ENCODE peak calls at places on chromosomes 3 and 15, in four cellular contexts. U, J, N and L are unnamed samples.

GRCh38 chr15:60781211-60781713 is 302.3 kb upstream of the ICE2 start:
- DNase-seq in U (no peak), J (no peak), N (no peak), L (no peak)

GRCh38 chr15:41557673-41558399 is 1.2 kb upstream of the TYRO3 start:
- DNase-seq in U (peak), J (peak), N (peak), L (peak)

GRCh38 chr15:89912674-89913396 is at the start of gene ARPIN:
- DNase-seq in U (peak), J (peak), N (no peak), L (no peak)

GRCh38 chr3:127961963-127962362 is 46.9 kb downstream of the KBTBD12 start:
- DNase-seq in U (no peak), J (peak), N (peak), L (no peak)

GRCh38 chr3:9280477-9281219 is 31.2 kb upstream of the SRGAP3 start:
- DNase-seq in U (peak), J (no peak), N (peak), L (no peak)

GRCh38 chr3:134471521-134472193 is 14.1 kb downstream of the ANAPC13 start:
- DNase-seq in U (no peak), J (no peak), N (no peak), L (no peak)

GRCh38 chr3:61688307-61688695 is 126.9 kb downstream of the PTPRG start:
- DNase-seq in U (no peak), J (no peak), N (no peak), L (no peak)

GRCh38 chr3:101184111-101184510 is 136.3 kb downstream of the IMPG2 start:
- DNase-seq in U (no peak), J (no peak), N (no peak), L (no peak)

GRCh38 chr3:37170097-37170496 is 4.3 kb downstream of the LRRFIP2 start:
- DNase-seq in U (no peak), J (peak), N (no peak), L (no peak)

GRCh38 chr3:105758451-105758850 is 110.4 kb downstream of the CBLB start:
- DNase-seq in U (no peak), J (no peak), N (no peak), L (no peak)

GRCh38 chr3:125357032-125357658 is 18.0 kb downstream of the ZNF148 start:
- DNase-seq in U (peak), J (peak), N (no peak), L (peak)